ENCODE peak calls at places on chromosomes 7 and 10, in five cellular contexts. One of them, this sample, is unnamed. For H3K4me1, the result is how much of the 10 kb centered on the place peaks cover.

GRCh38 chr10:36469585-36469984 is 655.8 kb upstream of the ANKRD30A start:
- DNase-seq in mesenchymal stem cell: peak
- DNase-seq in IMR-90: peak
- DNase-seq in H9: no peak
- DNase-seq in neuronal stem cell: no peak
- DNase-seq in this sample: no peak

GRCh38 chr10:132455441-132455971 is 58.5 kb downstream of the PWWP2B start:
- DNase-seq in mesenchymal stem cell: no peak
- DNase-seq in IMR-90: no peak
- DNase-seq in H9: no peak
- DNase-seq in neuronal stem cell: no peak
- DNase-seq in this sample: no peak

GRCh38 chr10:122114156-122114747 is 125.3 kb downstream of the TACC2 start:
- DNase-seq in mesenchymal stem cell: peak
- DNase-seq in IMR-90: peak
- DNase-seq in neuronal stem cell: no peak
- DNase-seq in H9: no peak
- DNase-seq in this sample: no peak

GRCh38 chr10:94641480-94641879 is 42.0 kb upstream of the CYP2C18 start:
- DNase-seq in neuronal stem cell: no peak
- DNase-seq in H9: no peak
- DNase-seq in IMR-90: no peak
- DNase-seq in mesenchymal stem cell: no peak
- DNase-seq in this sample: no peak

GRCh38 chr7:90594791-90595317 is 1.3 kb upstream of the CDK14 start:
- DNase-seq in neuronal stem cell: peak
- DNase-seq in H9: peak
- DNase-seq in mesenchymal stem cell: peak
- DNase-seq in IMR-90: peak
- DNase-seq in this sample: no peak

GRCh38 chr10:101284171-101285092 is 55.2 kb upstream of the LBX1 start:
- DNase-seq in neuronal stem cell: no peak
- DNase-seq in mesenchymal stem cell: no peak
- DNase-seq in H9: no peak
- DNase-seq in IMR-90: no peak
- DNase-seq in this sample: no peak

GRCh38 chr7:10815546-10815945 is 158.1 kb upstream of the PHF14 start:
- DNase-seq in IMR-90: no peak
- DNase-seq in mesenchymal stem cell: no peak
- DNase-seq in neuronal stem cell: no peak
- DNase-seq in H9: no peak
- DNase-seq in this sample: no peak

GRCh38 chr10:89263531-89263930 is 12.0 kb upstream of the LIPA start:
- DNase-seq in neuronal stem cell: no peak
- DNase-seq in H9: no peak
- DNase-seq in IMR-90: no peak
- DNase-seq in mesenchymal stem cell: no peak
- DNase-seq in this sample: no peak

GRCh38 chr7:74272305-74273038 is 16.7 kb upstream of the CLIP2 start:
- DNase-seq in IMR-90: peak
- DNase-seq in neuronal stem cell: no peak
- DNase-seq in H9: peak
- DNase-seq in mesenchymal stem cell: peak
- DNase-seq in this sample: peak

GRCh38 chr7:102464577-102465280 is at the start of the genes ALKBH4 and LRWD1:
- DNase-seq in mesenchymal stem cell: peak
- DNase-seq in IMR-90: peak
- DNase-seq in H9: peak
- DNase-seq in neuronal stem cell: peak
- DNase-seq in this sample: peak

GRCh38 chr10:1553951-1554350 is 183.4 kb downstream of the ADARB2 start:
- DNase-seq in IMR-90: no peak
- DNase-seq in H9: no peak
- DNase-seq in neuronal stem cell: no peak
- DNase-seq in mesenchymal stem cell: no peak
- DNase-seq in this sample: no peak

GRCh38 chr10:114615600-114616007 is 42.5 kb downstream of the ABLIM1 start:
- DNase-seq in neuronal stem cell: no peak
- DNase-seq in mesenchymal stem cell: no peak
- DNase-seq in IMR-90: no peak
- DNase-seq in H9: no peak
- DNase-seq in this sample: no peak

GRCh38 chr7:73667344-73668102 is at the start of gene VPS37D:
- DNase-seq in H9: peak
- DNase-seq in neuronal stem cell: peak
- DNase-seq in IMR-90: peak
- DNase-seq in mesenchymal stem cell: peak
- DNase-seq in this sample: peak

GRCh38 chr10:121159670-121160069 is 308.5 kb downstream of the WDR11 start:
- DNase-seq in mesenchymal stem cell: no peak
- DNase-seq in H9: no peak
- DNase-seq in IMR-90: no peak
- DNase-seq in neuronal stem cell: no peak
- DNase-seq in this sample: no peak

GRCh38 chr7:155287229-155287935 is 10.3 kb upstream of the INSIG1 start:
- DNase-seq in H9: no peak
- DNase-seq in neuronal stem cell: no peak
- DNase-seq in mesenchymal stem cell: no peak
- DNase-seq in IMR-90: no peak
- DNase-seq in this sample: no peak

GRCh38 chr7:91455411-91455810 is 191.2 kb downstream of the FZD1 start:
- DNase-seq in IMR-90: no peak
- DNase-seq in mesenchymal stem cell: no peak
- DNase-seq in H9: no peak
- DNase-seq in neuronal stem cell: no peak
- DNase-seq in this sample: no peak

GRCh38 chr10:75857896-75858295 is 426.5 kb downstream of the LRMDA start:
- DNase-seq in IMR-90: no peak
- DNase-seq in H9: no peak
- DNase-seq in mesenchymal stem cell: no peak
- DNase-seq in neuronal stem cell: no peak
- DNase-seq in this sample: no peak

GRCh38 chr10:75853085-75853484 is 421.7 kb downstream of the LRMDA start:
- DNase-seq in neuronal stem cell: no peak
- DNase-seq in mesenchymal stem cell: peak
- DNase-seq in IMR-90: no peak
- DNase-seq in H9: no peak
- DNase-seq in this sample: no peak

GRCh38 chr10:75858357-75858756 is 426.9 kb downstream of the LRMDA start:
- DNase-seq in neuronal stem cell: no peak
- DNase-seq in H9: no peak
- DNase-seq in IMR-90: no peak
- DNase-seq in mesenchymal stem cell: no peak
- DNase-seq in this sample: no peak

GRCh38 chr10:75860009-75860408 is 428.6 kb downstream of the LRMDA start:
- DNase-seq in neuronal stem cell: no peak
- DNase-seq in mesenchymal stem cell: no peak
- DNase-seq in IMR-90: no peak
- DNase-seq in H9: no peak
- DNase-seq in this sample: no peak

GRCh38 chr10:75857269-75857846 is 425.9 kb downstream of the LRMDA start:
- DNase-seq in H9: peak
- DNase-seq in neuronal stem cell: no peak
- DNase-seq in IMR-90: no peak
- DNase-seq in mesenchymal stem cell: no peak
- DNase-seq in this sample: no peak
- H4K91ac ChIP-seq in H9: no peak
- H4K91ac ChIP-seq in neuronal stem cell: no peak
- H4K91ac ChIP-seq in IMR-90: no peak
- H4K91ac ChIP-seq in mesenchymal stem cell: no peak
- H4K91ac ChIP-seq in this sample: no peak

GRCh38 chr7:101386177-101386557 is 23.5 kb downstream of the COL26A1 start:
- DNase-seq in neuronal stem cell: no peak
- DNase-seq in IMR-90: no peak
- DNase-seq in H9: no peak
- DNase-seq in mesenchymal stem cell: no peak
- DNase-seq in this sample: no peak

GRCh38 chr7:101390901-101391301 is 28.2 kb downstream of the COL26A1 start:
- DNase-seq in mesenchymal stem cell: peak
- DNase-seq in IMR-90: no peak
- DNase-seq in neuronal stem cell: peak
- DNase-seq in H9: peak
- DNase-seq in this sample: no peak

GRCh38 chr7:101381549-101381948 is 18.9 kb downstream of the COL26A1 start:
- DNase-seq in mesenchymal stem cell: no peak
- DNase-seq in neuronal stem cell: no peak
- DNase-seq in IMR-90: no peak
- DNase-seq in H9: no peak
- DNase-seq in this sample: no peak

GRCh38 chr7:101382937-101383336 is 20.3 kb downstream of the COL26A1 start:
- DNase-seq in IMR-90: no peak
- DNase-seq in mesenchymal stem cell: no peak
- DNase-seq in neuronal stem cell: no peak
- DNase-seq in H9: no peak
- DNase-seq in this sample: no peak

GRCh38 chr7:101386558-101387199 is 24.0 kb downstream of the COL26A1 start:
- DNase-seq in IMR-90: peak
- DNase-seq in H9: peak
- DNase-seq in neuronal stem cell: peak
- DNase-seq in mesenchymal stem cell: peak
- DNase-seq in this sample: no peak
- H3K4ac ChIP-seq in IMR-90: no peak
- H3K4ac ChIP-seq in H9: no peak
- H3K4ac ChIP-seq in neuronal stem cell: no peak
- H3K4ac ChIP-seq in mesenchymal stem cell: no peak
- H3K4ac ChIP-seq in this sample: no peak

GRCh38 chr10:80197972-80198591 is 7.3 kb downstream of the ANXA11 start:
- DNase-seq in H9: no peak
- DNase-seq in mesenchymal stem cell: no peak
- DNase-seq in IMR-90: no peak
- DNase-seq in neuronal stem cell: no peak
- DNase-seq in this sample: no peak

GRCh38 chr10:80200687-80201086 is 4.7 kb downstream of the ANXA11 start:
- DNase-seq in neuronal stem cell: no peak
- DNase-seq in H9: no peak
- DNase-seq in mesenchymal stem cell: no peak
- DNase-seq in IMR-90: no peak
- DNase-seq in this sample: no peak

GRCh38 chr10:80201592-80202256 is 3.6 kb downstream of the ANXA11 start:
- DNase-seq in H9: no peak
- DNase-seq in mesenchymal stem cell: no peak
- DNase-seq in IMR-90: no peak
- DNase-seq in neuronal stem cell: no peak
- DNase-seq in this sample: no peak

GRCh38 chr10:80200259-80200658 is 5.1 kb downstream of the ANXA11 start:
- DNase-seq in IMR-90: no peak
- DNase-seq in H9: no peak
- DNase-seq in mesenchymal stem cell: no peak
- DNase-seq in neuronal stem cell: no peak
- DNase-seq in this sample: no peak

GRCh38 chr10:80199828-80200227 is 5.5 kb downstream of the ANXA11 start:
- DNase-seq in mesenchymal stem cell: peak
- DNase-seq in neuronal stem cell: no peak
- DNase-seq in IMR-90: peak
- DNase-seq in H9: no peak
- DNase-seq in this sample: peak
- H3K4me1 ChIP-seq in mesenchymal stem cell: under half
- H3K4me1 ChIP-seq in neuronal stem cell: under half
- H3K4me1 ChIP-seq in IMR-90: under half
- H3K4me1 ChIP-seq in H9: under half
- H3K4me1 ChIP-seq in this sample: under half

GRCh38 chr7:46015107-46015868 is 94.2 kb upstream of the IGFBP3 start:
- DNase-seq in H9: peak
- DNase-seq in neuronal stem cell: peak
- DNase-seq in IMR-90: peak
- DNase-seq in mesenchymal stem cell: peak
- DNase-seq in this sample: peak
- H4K91ac ChIP-seq in H9: no peak
- H4K91ac ChIP-seq in neuronal stem cell: no peak
- H4K91ac ChIP-seq in IMR-90: no peak
- H4K91ac ChIP-seq in mesenchymal stem cell: peak
- H4K91ac ChIP-seq in this sample: peak

DNA sequence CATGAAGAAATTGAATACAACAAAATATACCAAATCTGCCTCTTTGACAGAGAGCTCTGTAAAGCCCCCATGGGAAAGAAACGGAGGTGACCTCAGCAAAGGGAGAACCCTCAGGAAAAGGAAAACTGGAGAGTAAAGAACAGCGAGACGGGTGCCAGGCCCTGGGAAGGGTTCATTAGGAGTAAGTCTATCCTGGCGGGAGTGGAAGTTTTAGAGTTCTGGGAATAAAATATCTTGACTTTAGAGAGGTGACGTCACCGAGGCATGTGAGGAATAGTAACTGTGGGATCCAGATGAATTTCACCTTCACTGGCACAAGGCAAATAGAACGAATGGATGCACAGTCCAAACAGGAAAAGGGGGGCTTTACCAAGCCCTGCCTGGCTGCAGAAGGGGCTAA is 362.8 kb upstream of the IGFBP3 start:
- DNase-seq in H9: no peak
- DNase-seq in neuronal stem cell: no peak
- DNase-seq in IMR-90: no peak
- DNase-seq in mesenchymal stem cell: no peak
- DNase-seq in this sample: no peak
- H3K4ac ChIP-seq in H9: no peak
- H3K4ac ChIP-seq in neuronal stem cell: no peak
- H3K4ac ChIP-seq in IMR-90: no peak
- H3K4ac ChIP-seq in mesenchymal stem cell: no peak
- H3K4ac ChIP-seq in this sample: peak

DNA sequence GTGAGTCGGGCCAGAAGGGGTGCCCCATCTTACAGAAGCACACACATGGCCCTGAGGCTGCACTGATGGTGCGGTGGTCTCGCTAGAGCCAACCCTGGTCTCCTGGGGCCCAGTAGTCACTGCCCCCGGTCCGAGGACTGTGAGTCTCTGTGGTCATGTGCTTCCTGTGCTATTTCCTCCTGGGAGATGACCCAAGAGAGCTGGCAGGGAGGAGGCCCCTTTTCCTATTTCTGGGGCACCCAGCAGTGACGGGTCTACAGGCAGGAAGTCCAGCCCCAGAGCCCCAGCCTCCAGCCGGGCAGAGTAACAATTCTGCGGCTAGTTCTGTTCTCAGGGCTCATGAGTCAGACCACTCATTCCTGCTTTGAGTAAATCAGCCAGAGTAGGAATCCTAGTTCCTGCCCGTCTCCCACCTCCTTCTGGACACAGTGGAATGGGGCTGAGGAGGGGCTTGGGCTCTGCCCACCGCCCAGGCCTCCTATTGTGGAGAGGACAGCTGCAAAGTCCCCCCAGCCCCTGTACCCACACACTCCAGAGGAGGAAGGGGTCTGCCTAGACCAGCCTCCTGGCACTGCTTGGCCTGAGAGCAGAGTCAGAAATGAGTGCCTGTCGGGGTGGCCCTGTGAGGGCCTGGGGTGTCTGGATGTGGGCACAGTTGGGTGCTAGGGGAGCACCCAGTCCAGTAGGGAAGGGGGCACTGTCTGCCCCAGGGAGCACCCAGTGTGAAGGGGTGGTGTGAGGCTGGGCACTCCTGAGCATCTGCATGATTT is 80.5 kb upstream of the PPIF start:
- DNase-seq in IMR-90: peak
- DNase-seq in H9: no peak
- DNase-seq in neuronal stem cell: no peak
- DNase-seq in mesenchymal stem cell: peak
- DNase-seq in this sample: peak
- H3K4me1 ChIP-seq in IMR-90: under half
- H3K4me1 ChIP-seq in H9: under half
- H3K4me1 ChIP-seq in neuronal stem cell: under half
- H3K4me1 ChIP-seq in mesenchymal stem cell: half or more
- H3K4me1 ChIP-seq in this sample: half or more